ENCODE peak calls at places on chromosomes 5 and 9, in five cellular contexts. N, Y, S, G and E are unnamed samples.

GRCh38 chr9:11742471-11742870 is 950.7 kb upstream of the TYRP1 start:
- DNase-seq in N (no peak), Y (no peak), S (no peak), G (no peak), E (no peak)

GRCh38 chr9:128921881-128922763 is 1.3 kb downstream of the PHYHD1 start:
- DNase-seq in G (no peak), N (peak), S (peak), Y (peak), E (peak)

GRCh38 chr5:33650911-33651310 is 210.1 kb downstream of the TARS1 start:
- DNase-seq in S (peak), G (no peak), Y (no peak), N (no peak), E (no peak)

GRCh38 chr5:168578506-168579205 is 512 bp downstream of the PANK3 start:
- DNase-seq in N (peak), S (no peak), Y (no peak), G (peak), E (no peak)

GRCh38 chr5:137997726-137998213 is 35.1 kb downstream of the FAM13B start:
- DNase-seq in N (no peak), S (no peak), G (peak), Y (no peak), E (no peak)

GRCh38 chr5:159601216-159601615 is 270.9 kb upstream of the IL12B start:
- DNase-seq in S (peak), N (no peak), Y (no peak), G (no peak), E (no peak)

GRCh38 chr5:137492321-137492720 is 6.8 kb downstream of the SPOCK1 start:
- DNase-seq in S (peak), G (no peak), N (peak), Y (no peak), E (no peak)

GRCh38 chr9:36401179-36401740 is 1.2 kb upstream of the RNF38 start:
- DNase-seq in N (peak), Y (no peak), G (peak), S (peak), E (peak)

GRCh38 chr5:173283318-173284288 is 44.6 kb downstream of the STC2 start:
- DNase-seq in Y (peak), G (peak), N (peak), S (peak), E (no peak)

GRCh38 chr5:1805326-1805725 is 4.1 kb downstream of the NDUFS6 start:
- DNase-seq in N (no peak), Y (no peak), S (no peak), G (no peak), E (no peak)

GRCh38 chr5:72841756-72842535 is 25.5 kb downstream of the TNPO1 start:
- DNase-seq in Y (no peak), S (peak), N (peak), G (no peak), E (no peak)

GRCh38 chr5:6252581-6252980 is 125.8 kb downstream of the MED10 start:
- DNase-seq in N (no peak), S (no peak), Y (no peak), G (no peak), E (no peak)

GRCh38 chr5:56070795-56071539 is 76.2 kb upstream of the IL6ST start:
- DNase-seq in Y (no peak), G (peak), S (no peak), N (no peak), E (no peak)

GRCh38 chr9:86246752-86247161 is 12.7 kb downstream of the C9orf153 start:
- DNase-seq in N (no peak), S (peak), Y (peak), G (no peak), E (no peak)

GRCh38 chr9:98950262-98950661 is 6.6 kb downstream of the COL15A1 start:
- DNase-seq in Y (no peak), G (no peak), S (no peak), N (no peak), E (no peak)

GRCh38 chr5:82365026-82365425 is 86.9 kb upstream of the RPS23 start:
- DNase-seq in G (no peak), S (no peak), N (no peak), Y (no peak), E (no peak)

GRCh38 chr9:73684601-73685000 is 532.9 kb downstream of the ANXA1 start:
- DNase-seq in N (peak), Y (no peak), G (no peak), S (no peak), E (no peak)

GRCh38 chr5:160441352-160441781 is 19.7 kb downstream of the PTTG1 start:
- DNase-seq in Y (no peak), N (no peak), G (no peak), S (no peak), E (no peak)

GRCh38 chr9:77402286-77402685 is 225.0 kb downstream of the VPS13A start:
- DNase-seq in Y (no peak), N (peak), S (no peak), G (no peak), E (no peak)

GRCh38 chr9:35790385-35791291 is 753 bp upstream of the NPR2 start:
- DNase-seq in Y (peak), G (peak), N (peak), S (peak), E (peak)

GRCh38 chr5:36691993-36692392 is 85.6 kb downstream of the SLC1A3 start:
- DNase-seq in S (peak), N (peak), Y (peak), G (no peak), E (no peak)

GRCh38 chr5:122035913-122036312 is 42.1 kb downstream of the LOX start:
- DNase-seq in S (no peak), G (no peak), N (no peak), Y (no peak), E (no peak)

GRCh38 chr9:12705738-12706391 is 12.7 kb downstream of the TYRP1 start:
- DNase-seq in G (no peak), S (no peak), Y (no peak), N (no peak), E (no peak)

GRCh38 chr5:147912015-147912414 is 5.7 kb upstream of the C5orf46 start:
- DNase-seq in Y (no peak), S (no peak), N (no peak), G (no peak), E (no peak)

GRCh38 chr9:17962747-17963146 is 383.9 kb downstream of the SH3GL2 start:
- DNase-seq in N (no peak), G (no peak), S (peak), Y (no peak), E (no peak)

GRCh38 chr5:164959761-164960160 is 1454.3 kb downstream of the MAT2B start:
- DNase-seq in Y (no peak), G (no peak), S (no peak), N (no peak), E (no peak)

GRCh38 chr5:154351566-154351965 is 94.2 kb upstream of the SAP30L start:
- DNase-seq in Y (no peak), S (no peak), N (no peak), G (no peak), E (no peak)

GRCh38 chr9:128743421-128743820 is 19.5 kb upstream of the ZDHHC12 start:
- DNase-seq in S (no peak), N (no peak), G (no peak), Y (no peak), E (no peak)

GRCh38 chr5:65760504-65761275 is 38.7 kb downstream of the NLN start:
- DNase-seq in S (peak), N (peak), G (peak), Y (no peak), E (no peak)
- TF ChIP-seq CTCF in S (peak), N (peak), G (peak), Y (no peak), E (no peak)

DNA sequence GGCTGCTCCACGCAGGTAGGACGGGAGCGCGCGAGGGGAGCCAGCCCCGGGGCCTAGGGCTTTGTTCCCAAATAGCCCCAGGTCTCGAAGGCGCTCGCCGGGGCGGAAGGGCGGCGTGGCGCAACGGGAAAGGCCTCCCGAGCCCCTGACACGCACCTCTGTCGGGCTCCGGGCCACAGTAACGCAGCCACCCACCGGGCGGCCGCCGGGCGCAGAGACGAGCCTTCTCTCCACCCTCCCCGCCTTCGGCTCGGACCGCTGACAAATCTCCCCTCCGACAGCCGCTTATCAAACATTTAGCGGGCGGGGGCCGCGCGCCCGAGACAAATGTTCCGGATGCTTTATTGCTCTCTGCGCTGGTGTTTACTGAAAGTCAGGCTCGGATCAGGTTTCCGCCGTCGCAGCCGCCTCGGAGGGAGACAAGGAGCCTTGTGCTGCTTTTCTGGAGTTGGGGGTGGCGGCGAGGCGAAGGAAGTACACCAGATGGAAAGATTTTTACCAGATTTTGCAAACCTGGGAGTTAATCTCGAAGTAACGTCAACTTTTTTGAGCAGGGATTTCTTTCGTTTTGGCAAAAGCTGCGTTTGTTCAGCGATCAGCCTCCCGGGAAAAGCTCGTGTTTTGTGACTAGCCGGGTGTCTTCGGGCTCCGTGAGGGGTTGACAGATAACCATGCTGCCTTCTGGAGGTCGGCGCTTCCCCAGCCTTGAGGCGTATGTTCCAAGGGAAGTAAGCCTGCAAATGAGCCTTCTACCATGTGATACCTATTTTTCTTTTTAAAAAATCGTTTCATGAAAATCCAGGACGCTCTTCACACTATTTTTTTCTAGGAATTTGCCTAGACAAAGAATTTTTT is 956 bp downstream of the RGMB start:
- DNase-seq in S (peak), G (peak), N (peak), Y (peak), E (no peak)
- TF ChIP-seq CTCF in S (no peak), G (no peak), N (no peak), Y (peak), E (no peak)

DNA sequence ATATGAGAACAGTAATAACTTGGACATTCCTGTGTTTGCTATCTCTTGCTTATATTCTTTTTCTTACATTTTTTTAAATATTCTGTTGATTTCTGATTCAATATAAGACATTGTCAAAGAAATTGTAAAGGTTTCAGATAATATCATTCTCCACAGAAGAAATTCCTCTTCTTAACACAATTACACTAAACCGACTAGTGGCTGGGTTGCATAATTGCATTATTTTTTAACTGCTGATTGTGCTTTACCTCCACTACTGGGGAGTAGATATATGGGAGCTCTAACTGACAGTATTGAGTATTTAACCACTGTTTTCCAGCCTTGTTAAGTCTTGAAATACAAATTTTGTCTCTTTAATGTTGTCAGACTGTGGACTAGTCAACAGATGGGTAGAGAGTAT is 723.8 kb upstream of the EDIL3 start:
- DNase-seq in Y (peak), S (no peak), G (no peak), N (no peak), E (no peak)
- TF ChIP-seq CTCF in Y (peak), S (no peak), G (no peak), N (no peak), E (no peak)

GRCh38 chr5:115374057-115374775 is 77.8 kb upstream of the CCDC112 start:
- DNase-seq in G (no peak), Y (no peak), N (no peak), S (no peak), E (no peak)
- TF ChIP-seq CTCF in G (peak), Y (peak), N (no peak), S (no peak), E (peak)

DNA sequence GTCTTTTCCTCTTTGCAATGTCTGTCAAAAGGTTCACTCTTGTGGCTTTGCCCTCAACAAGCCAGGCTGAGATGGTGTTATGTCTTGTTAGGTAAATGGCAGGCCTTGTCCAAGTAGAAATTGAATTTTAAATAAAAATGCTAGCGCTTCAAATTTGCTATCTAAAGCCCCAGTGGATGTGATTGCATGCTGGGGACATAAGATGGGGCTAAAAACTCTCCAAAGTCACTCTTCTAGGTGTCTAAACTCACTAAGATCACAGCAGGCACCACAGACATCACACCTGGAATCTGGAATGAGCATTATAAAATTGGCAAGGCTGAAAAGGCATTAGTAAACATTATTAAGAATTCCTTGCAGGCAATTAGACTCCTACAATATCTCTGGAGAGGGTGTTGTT is 262.7 kb upstream of the CLINT1 start:
- DNase-seq in N (no peak), S (no peak), Y (no peak), G (no peak), E (no peak)
- TF ChIP-seq CTCF in N (no peak), S (no peak), Y (no peak), G (no peak), E (peak)

GRCh38 chr5:35416217-35416988 is 186.1 kb upstream of the PRLR start:
- DNase-seq in Y (no peak), N (no peak), G (no peak), S (no peak), E (no peak)

GRCh38 chr5:35420200-35420599 is 189.9 kb upstream of the PRLR start:
- DNase-seq in G (no peak), N (no peak), S (no peak), Y (no peak), E (no peak)

GRCh38 chr5:35409361-35409760 is 179.1 kb upstream of the PRLR start:
- DNase-seq in S (no peak), N (no peak), Y (no peak), G (no peak), E (no peak)

GRCh38 chr5:35417040-35417439 is 186.8 kb upstream of the PRLR start:
- DNase-seq in Y (no peak), G (no peak), S (no peak), N (no peak), E (no peak)

DNA sequence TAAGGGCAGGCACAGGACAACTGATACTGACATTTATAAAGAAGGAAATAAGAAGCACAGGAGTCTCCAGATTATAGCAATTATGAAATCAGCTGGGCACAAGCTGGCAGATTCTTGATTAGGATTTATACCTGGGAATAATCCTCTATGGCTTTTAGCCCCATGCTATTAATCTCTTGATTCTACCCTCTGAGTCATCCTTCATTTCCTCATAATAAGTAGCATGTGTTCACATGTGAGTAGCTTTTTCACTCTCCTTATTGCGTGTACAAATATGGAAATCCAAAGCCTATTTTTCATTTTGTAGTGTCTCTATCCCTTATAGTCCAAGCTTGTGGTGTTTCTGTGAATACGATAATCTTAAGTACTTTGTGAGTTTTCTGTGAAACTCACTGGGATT is 185.0 kb upstream of the PRLR start:
- DNase-seq in G (no peak), S (no peak), N (no peak), Y (no peak), E (no peak)
- TF ChIP-seq CTCF in G (no peak), S (no peak), N (no peak), Y (no peak), E (no peak)

DNA sequence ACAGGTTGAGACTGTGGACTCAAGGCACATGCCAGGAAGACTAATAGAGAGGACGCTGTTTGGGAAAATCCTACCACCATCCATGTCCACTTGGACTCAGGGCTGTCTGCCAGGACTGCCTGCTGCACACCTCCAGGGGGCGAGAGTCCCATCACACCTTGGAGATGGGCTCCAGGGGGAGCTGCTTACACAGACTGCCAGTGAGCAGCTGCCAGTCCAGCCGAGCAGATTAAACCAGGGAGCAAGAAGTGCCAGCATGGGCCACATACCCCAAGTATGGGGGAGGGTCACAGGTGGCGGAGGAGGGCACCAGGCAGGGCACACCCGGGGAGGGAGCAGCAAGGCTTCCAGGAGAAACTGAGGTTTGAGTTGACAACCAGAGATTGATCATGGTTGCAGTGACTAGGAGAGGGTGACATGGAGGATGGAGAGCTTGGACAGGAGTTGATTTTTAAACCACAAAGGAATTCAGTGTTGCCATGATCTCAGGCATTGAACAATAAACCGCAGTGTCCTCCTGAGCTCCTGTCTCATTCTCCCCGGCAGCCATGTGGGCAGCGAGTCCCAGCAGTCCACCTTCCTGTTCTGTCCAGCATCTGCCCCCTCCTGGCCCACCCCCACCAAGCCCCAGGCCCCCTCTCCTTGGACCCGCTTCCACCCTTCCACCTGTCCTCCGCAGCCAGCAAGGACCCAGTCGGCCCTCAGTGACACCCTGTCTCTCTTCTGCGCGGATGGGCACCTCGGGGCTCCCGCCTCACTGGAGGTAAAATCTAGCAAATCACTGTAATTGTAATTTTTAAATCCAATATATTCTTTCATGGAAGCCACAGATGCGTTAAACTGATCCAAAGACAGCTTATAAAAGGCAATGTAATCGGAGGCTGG is 3.1 kb upstream of the VAV2 start:
- DNase-seq in Y (no peak), N (no peak), G (no peak), S (peak), E (no peak)
- TF ChIP-seq CTCF in Y (no peak), N (peak), G (peak), S (peak), E (peak)

GRCh38 chr9:101315129-101315459 is 69.7 kb downstream of the BAAT start:
- DNase-seq in Y (no peak), G (no peak), S (no peak), N (no peak), E (no peak)

GRCh38 chr9:101312661-101313060 is 72.1 kb downstream of the BAAT start:
- DNase-seq in S (no peak), G (no peak), Y (no peak), N (no peak), E (no peak)

GRCh38 chr9:101307524-101308213 is 77.1 kb downstream of the BAAT start:
- DNase-seq in Y (no peak), G (no peak), S (no peak), N (no peak), E (no peak)

GRCh38 chr9:101309139-101309538 is 75.7 kb downstream of the BAAT start:
- DNase-seq in S (no peak), N (no peak), G (no peak), Y (no peak), E (no peak)

DNA sequence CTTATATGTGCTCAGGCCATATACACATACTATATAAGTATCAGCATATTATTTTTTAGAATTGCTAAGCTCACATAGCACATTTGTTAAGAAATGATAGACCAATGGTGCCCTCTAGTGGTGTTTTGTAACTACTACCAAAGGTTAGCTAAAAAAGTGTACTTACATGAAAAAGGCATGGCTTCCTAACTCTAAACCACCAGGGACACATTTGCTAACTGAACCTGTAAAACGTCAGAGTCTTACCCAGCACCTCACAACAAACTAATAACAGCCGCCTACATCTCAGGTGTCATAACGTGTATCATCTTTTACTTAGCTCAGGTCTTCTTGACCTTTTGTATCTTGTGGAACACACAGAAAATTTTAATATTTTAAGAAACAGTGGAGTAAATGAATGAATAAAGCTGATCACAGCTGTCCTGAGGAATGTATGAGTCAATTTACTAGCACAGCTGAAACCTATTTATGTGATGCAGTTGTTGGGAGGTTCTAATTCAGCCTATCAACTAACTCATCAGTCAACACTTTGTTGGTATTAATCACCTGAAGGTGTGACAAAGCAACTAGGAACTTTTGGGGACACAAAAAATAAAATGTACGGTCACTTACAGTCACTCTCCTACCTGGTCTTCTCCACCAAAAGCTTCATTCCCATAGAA is 72.9 kb downstream of the BAAT start:
- DNase-seq in S (peak), G (peak), N (peak), Y (peak), E (peak)
- TF ChIP-seq CTCF in S (peak), G (peak), N (peak), Y (peak), E (peak)